ENCODE peak calls at places on chromosomes 6 and 20, in nine cellular contexts. D is IMR-90, E is prostate gland, G is spleen, K is endothelial cell of umbilical vein, M is K562, Y is HCT116, A is ovary, F is stomach. W is an unnamed sample.

GRCh38 chr20:48040491-48040890 is 255.2 kb upstream of the SULF2 start:
- DNase-seq in A (no peak), Y (no peak), E (no peak), K (no peak), G (no peak), D (no peak), M (no peak), F (no peak), W (no peak)

GRCh38 chr20:53495357-53495756 is 98.3 kb downstream of the ZNF217 start:
- DNase-seq in F (no peak), K (no peak), M (no peak), Y (no peak), D (peak; percentile 4), E (no peak), A (no peak), G (no peak), W (no peak)

GRCh38 chr20:7650481-7650880 is 289.8 kb downstream of the HAO1 start:
- DNase-seq in Y (no peak), M (no peak), G (no peak), K (peak; percentile 21), E (no peak), D (no peak), A (no peak), F (no peak), W (no peak)

GRCh38 chr20:53752971-53753879 is 159.6 kb upstream of the ZNF217 start:
- DNase-seq in A (no peak), M (peak; percentile 80), Y (no peak), K (no peak), G (no peak), D (peak; percentile 42), F (no peak), E (no peak), W (no peak)

GRCh38 chr6:90284236-90284744 is 12.4 kb downstream of the BACH2 start:
- DNase-seq in Y (peak; percentile 86), D (peak; percentile 95), K (peak; percentile 90), F (no peak), M (peak; percentile 72), A (no peak), G (no peak), E (no peak), W (no peak)

GRCh38 chr6:28764014-28764723 is 159.6 kb downstream of the TRIM27 start:
- DNase-seq in A (no peak), G (no peak), E (no peak), K (no peak), D (no peak), F (no peak), Y (no peak), M (peak; percentile 89), W (no peak)

GRCh38 chr6:2221724-2222274 is 23.6 kb downstream of the GMDS start:
- DNase-seq in A (no peak), F (no peak), D (no peak), M (no peak), G (no peak), Y (no peak), E (no peak), K (no peak), W (no peak)

GRCh38 chr6:21522007-21522758 is 71.4 kb upstream of the SOX4 start:
- DNase-seq in A (no peak), G (no peak), M (no peak), F (no peak), K (no peak), D (no peak), Y (no peak), E (no peak), W (no peak)

GRCh38 chr6:21533678-21534077 is 59.9 kb upstream of the SOX4 start:
- DNase-seq in M (no peak), A (no peak), F (no peak), G (no peak), K (no peak), E (no peak), D (peak; percentile 11), Y (no peak), W (no peak)

GRCh38 chr20:37845878-37846277 is 57.0 kb upstream of the VSTM2L start:
- DNase-seq in F (no peak), D (no peak), E (no peak), G (no peak), Y (no peak), K (no peak), M (no peak), A (no peak), W (no peak)

GRCh38 chr6:157527471-157527907 is 146.5 kb downstream of the ZDHHC14 start:
- DNase-seq in E (no peak), A (no peak), M (peak; percentile 38), F (no peak), K (peak; percentile 88), Y (no peak), D (peak; percentile 23), G (no peak), W (no peak)

GRCh38 chr6:157529654-157530039 is 148.7 kb downstream of the ZDHHC14 start:
- DNase-seq in K (no peak), Y (no peak), F (no peak), M (no peak), A (no peak), E (no peak), D (no peak), G (no peak), W (no peak)

GRCh38 chr6:157530724-157531168 is 149.8 kb downstream of the ZDHHC14 start:
- DNase-seq in A (no peak), E (no peak), G (no peak), F (no peak), M (no peak), K (no peak), Y (no peak), D (no peak), W (no peak)

GRCh38 chr6:157530126-157530525 is 149.1 kb downstream of the ZDHHC14 start:
- DNase-seq in K (peak; percentile 81), G (no peak), Y (no peak), F (no peak), D (no peak), E (no peak), M (no peak), A (no peak), W (no peak)

GRCh38 chr6:157528931-157529653 is 148.1 kb downstream of the ZDHHC14 start:
- DNase-seq in A (no peak), K (no peak), D (no peak), G (no peak), E (no peak), M (peak; percentile 39), Y (no peak), F (no peak), W (no peak)
- H3K4me1 ChIP-seq in A (peaks cover 2% of the 10 kb centered on the region), K (peaks cover 30% of the 10 kb centered on the region), D (no peaks in the 10 kb centered on the region), G (peaks cover 61% of the 10 kb centered on the region), E (no peaks in the 10 kb centered on the region), M (peaks cover 33% of the 10 kb centered on the region), Y (peaks cover 4% of the 10 kb centered on the region), F (peaks cover 6% of the 10 kb centered on the region), W (no peaks in the 10 kb centered on the region)

GRCh38 chr20:44981736-44982406 is 15.6 kb downstream of the STK4 start:
- DNase-seq in G (no peak), A (no peak), M (no peak), Y (no peak), E (no peak), K (no peak), D (no peak), F (no peak), W (no peak)
- H3K36me3 ChIP-seq in G (peaks cover 10% of the 10 kb centered on the region), A (peaks cover 4% of the 10 kb centered on the region), M (peaks cover 73% of the 10 kb centered on the region), Y (peaks cover 22% of the 10 kb centered on the region), E (no peaks in the 10 kb centered on the region), K (peaks cover 7% of the 10 kb centered on the region), D (peaks cover 12% of the 10 kb centered on the region), F (peaks cover 56% of the 10 kb centered on the region), W (no peaks in the 10 kb centered on the region)

GRCh38 chr6:138774370-138774769 is 801 bp downstream of the CCDC28A start:
- DNase-seq in K (no peak), M (no peak), A (no peak), G (no peak), F (no peak), D (no peak), E (no peak), Y (no peak), W (no peak)

GRCh38 chr6:138769102-138769676 is 4.4 kb upstream of the CCDC28A start:
- DNase-seq in G (no peak), A (no peak), F (no peak), D (no peak), Y (no peak), M (peak; percentile 16), E (no peak), K (peak; percentile 84), W (no peak)

GRCh38 chr6:138776659-138777058 is 3.1 kb downstream of the CCDC28A start:
- DNase-seq in E (no peak), A (no peak), G (no peak), Y (no peak), F (no peak), K (no peak), D (no peak), M (no peak), W (no peak)

GRCh38 chr6:138772596-138773176 is 883 bp upstream of the CCDC28A start:
- DNase-seq in G (no peak), A (no peak), D (no peak), M (peak; percentile 13), E (no peak), F (no peak), K (no peak), Y (no peak), W (no peak)

DNA sequence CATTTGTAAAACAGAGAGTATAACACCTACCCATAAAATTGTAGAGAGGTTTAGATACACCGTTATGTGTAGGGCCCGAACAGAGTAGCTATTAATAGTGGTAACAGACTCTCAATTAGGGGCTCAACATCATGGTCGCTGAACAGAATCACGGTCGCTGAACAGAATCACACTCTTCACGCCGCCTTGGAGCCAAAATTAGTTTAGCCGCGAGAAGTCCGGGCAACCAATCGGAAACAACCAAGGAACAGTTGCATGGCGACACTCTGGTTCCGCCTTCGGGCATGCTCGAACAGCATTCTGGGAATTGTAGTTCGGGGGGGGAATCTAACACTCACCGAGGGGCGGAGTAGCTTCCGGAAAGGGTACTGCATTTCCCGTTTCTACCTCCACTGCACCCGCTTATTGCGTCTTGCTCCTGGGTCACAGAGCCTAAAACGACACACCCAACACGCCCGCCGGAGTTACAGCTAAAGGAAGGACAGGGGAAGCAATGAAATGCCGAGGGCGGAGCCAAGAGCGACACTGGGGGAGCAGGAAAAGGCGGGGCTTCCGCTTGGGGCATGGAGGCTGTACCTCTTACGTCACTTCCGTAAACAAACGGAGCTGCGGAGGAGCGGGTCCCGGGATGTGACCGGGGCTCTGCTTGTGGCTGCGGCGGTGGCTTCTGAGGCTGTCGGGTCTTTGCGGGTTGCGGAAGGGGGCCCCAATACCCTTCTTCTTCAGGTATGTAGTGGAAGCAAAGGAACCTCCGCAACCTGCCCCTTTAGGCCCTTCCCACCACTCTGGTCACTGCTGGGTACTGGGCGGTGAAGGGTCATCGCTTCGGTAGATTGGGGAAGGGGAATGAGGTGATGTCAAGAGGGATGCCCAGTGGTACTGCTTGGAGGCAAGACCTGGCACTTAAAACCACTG is at the start of gene CCDC28A:
- DNase-seq in E (peak; percentile 97), Y (peak; percentile 93), D (peak; percentile 94), A (peak; percentile 96), G (peak; percentile 97), K (peak; percentile 97), F (peak; percentile 93), M (peak; percentile 97), W (peak; percentile 93)
- TF ChIP-seq POLR2A in E (peak; percentile 77), Y (peak; percentile 86), D (peak; percentile 77), A (peak; percentile 59), G (peak; percentile 54), K (no peak), F (no peak), M (peak; percentile 71), W (peak; percentile 66)

DNA sequence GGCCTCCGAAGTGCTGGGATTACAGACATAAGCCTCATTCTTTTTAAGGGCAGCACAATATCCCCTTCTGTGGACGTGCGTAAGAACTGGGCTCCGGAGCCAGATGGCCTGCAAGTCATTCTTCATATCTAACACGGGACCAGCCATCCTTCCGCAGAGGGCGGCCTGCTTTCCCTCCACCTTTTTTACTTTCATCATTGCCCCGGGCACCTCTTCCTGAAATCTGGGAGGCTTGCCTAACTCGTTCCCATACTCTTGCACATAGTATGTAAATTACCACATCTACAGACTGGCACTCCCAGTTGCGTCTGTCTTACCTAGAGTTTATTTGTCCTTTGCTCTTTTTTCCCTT is 29.9 kb upstream of the SLC23A2 start:
- DNase-seq in Y (no peak), A (no peak), F (no peak), G (no peak), M (no peak), K (no peak), D (no peak), E (no peak), W (no peak)
- H3K4me1 ChIP-seq in Y (no peaks in the 10 kb centered on the region), A (peaks cover 7% of the 10 kb centered on the region), F (no peaks in the 10 kb centered on the region), G (peaks cover 21% of the 10 kb centered on the region), M (no peaks in the 10 kb centered on the region), K (no peaks in the 10 kb centered on the region), D (peaks cover 7% of the 10 kb centered on the region), E (no peaks in the 10 kb centered on the region), W (no peaks in the 10 kb centered on the region)

W was measured in body of pancreas.